ENCODE peak calls at places on chromosomes 3 and 15, in four cellular contexts. One of them, this sample, is unnamed.

GRCh38 chr3:122052968-122053367 is 2.2 kb upstream of the CD86 start:
- DNase-seq in OCI-LY7: peak
- DNase-seq in Peyer's patch: no peak
- DNase-seq in vagina: no peak
- DNase-seq in this sample: no peak

GRCh38 chr15:37040072-37040742 is 60.1 kb downstream of the MEIS2 start:
- DNase-seq in OCI-LY7: no peak
- DNase-seq in Peyer's patch: no peak
- DNase-seq in vagina: no peak
- DNase-seq in this sample: no peak

GRCh38 chr3:38125305-38126120 is 11.4 kb downstream of the ACAA1 start:
- DNase-seq in OCI-LY7: no peak
- DNase-seq in Peyer's patch: peak
- DNase-seq in vagina: no peak
- DNase-seq in this sample: no peak

GRCh38 chr3:99544819-99545281 is 93.5 kb upstream of the COL8A1 start:
- DNase-seq in OCI-LY7: no peak
- DNase-seq in Peyer's patch: no peak
- DNase-seq in vagina: no peak
- DNase-seq in this sample: no peak

GRCh38 chr3:99641984-99642383 is 3.6 kb downstream of the COL8A1 start:
- DNase-seq in OCI-LY7: no peak
- DNase-seq in Peyer's patch: no peak
- DNase-seq in vagina: no peak
- DNase-seq in this sample: no peak

GRCh38 chr3:108127301-108127988 is 36.6 kb upstream of the CD47 start:
- DNase-seq in OCI-LY7: peak
- DNase-seq in Peyer's patch: no peak
- DNase-seq in vagina: no peak
- DNase-seq in this sample: no peak

GRCh38 chr15:70976856-70977255 is 84.2 kb downstream of the LRRC49 start:
- DNase-seq in OCI-LY7: no peak
- DNase-seq in Peyer's patch: no peak
- DNase-seq in vagina: no peak
- DNase-seq in this sample: no peak

GRCh38 chr15:45664451-45664850 is 29.6 kb downstream of the SQOR start:
- DNase-seq in OCI-LY7: no peak
- DNase-seq in Peyer's patch: no peak
- DNase-seq in vagina: no peak
- DNase-seq in this sample: no peak

GRCh38 chr15:88454231-88454630 is 13.0 kb downstream of the MRPL46 start:
- DNase-seq in OCI-LY7: no peak
- DNase-seq in Peyer's patch: no peak
- DNase-seq in vagina: no peak
- DNase-seq in this sample: no peak

GRCh38 chr15:40243126-40243810 is 4.4 kb downstream of the PAK6 start:
- DNase-seq in OCI-LY7: peak
- DNase-seq in Peyer's patch: no peak
- DNase-seq in vagina: no peak
- DNase-seq in this sample: no peak

GRCh38 chr3:120272294-120272693 is 12.7 kb downstream of the GPR156 start:
- DNase-seq in OCI-LY7: no peak
- DNase-seq in Peyer's patch: no peak
- DNase-seq in vagina: no peak
- DNase-seq in this sample: no peak

GRCh38 chr3:160613661-160614060 is 48.3 kb upstream of the KPNA4 start:
- DNase-seq in OCI-LY7: no peak
- DNase-seq in Peyer's patch: no peak
- DNase-seq in vagina: no peak
- DNase-seq in this sample: no peak

GRCh38 chr3:46930176-46930944 is 46.2 kb downstream of the CCDC12 start:
- DNase-seq in OCI-LY7: peak
- DNase-seq in Peyer's patch: peak
- DNase-seq in vagina: no peak
- DNase-seq in this sample: no peak

GRCh38 chr3:195752538-195753331 is 32.0 kb downstream of the MUC20 start:
- DNase-seq in OCI-LY7: peak
- DNase-seq in Peyer's patch: peak
- DNase-seq in vagina: no peak
- DNase-seq in this sample: no peak

GRCh38 chr3:114418724-114419543 is 125.1 kb downstream of the TIGIT start:
- DNase-seq in OCI-LY7: peak
- DNase-seq in Peyer's patch: no peak
- DNase-seq in vagina: no peak
- DNase-seq in this sample: peak

DNA sequence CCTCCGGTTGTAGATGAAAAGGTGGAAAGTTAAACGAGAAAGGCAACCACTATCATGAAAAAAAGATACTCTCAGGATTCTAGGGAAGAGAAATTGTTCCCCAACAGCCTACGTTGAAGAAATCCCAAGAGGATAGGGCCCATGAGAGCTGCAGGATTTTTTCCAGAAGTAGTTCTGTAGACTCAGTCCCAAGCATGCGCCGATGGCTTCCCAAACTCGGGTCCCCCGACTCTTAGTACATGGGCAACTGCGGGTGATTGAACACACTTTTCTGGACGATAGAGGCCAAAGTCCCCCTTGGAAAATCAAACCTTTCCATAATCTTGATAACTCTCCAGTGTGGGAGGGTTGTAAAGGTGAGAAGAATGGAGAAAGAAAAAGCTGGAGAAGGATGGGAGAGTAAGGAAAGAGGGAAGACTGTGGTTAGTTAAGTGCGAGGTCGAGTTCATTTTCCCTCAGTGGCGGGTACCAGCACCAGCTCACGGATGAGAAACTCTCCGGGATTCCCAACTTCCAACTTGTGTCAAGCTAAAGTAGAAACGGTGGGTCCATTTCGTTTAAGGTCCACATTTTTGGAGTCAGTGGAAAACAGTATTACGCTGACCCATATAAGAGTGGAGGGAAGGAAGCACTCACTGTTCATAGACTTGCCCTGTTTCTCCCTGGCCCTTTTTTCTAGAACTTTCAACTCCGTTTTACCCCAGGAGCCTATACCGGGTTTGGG is 14.6 kb downstream of the ZIC1 start:
- DNase-seq in OCI-LY7: no peak
- DNase-seq in Peyer's patch: no peak
- DNase-seq in vagina: no peak
- DNase-seq in this sample: no peak
- H3K4me3 ChIP-seq in OCI-LY7: no peak
- H3K4me3 ChIP-seq in Peyer's patch: no peak
- H3K4me3 ChIP-seq in vagina: no peak
- H3K4me3 ChIP-seq in this sample: no peak

GRCh38 chr3:171168086-171168485 is 141.6 kb upstream of the SLC2A2 start:
- DNase-seq in OCI-LY7: no peak
- DNase-seq in Peyer's patch: no peak
- DNase-seq in vagina: no peak
- DNase-seq in this sample: peak
- TF ChIP-seq CTCF in OCI-LY7: peak
- TF ChIP-seq CTCF in Peyer's patch: peak
- TF ChIP-seq CTCF in vagina: no peak
- TF ChIP-seq CTCF in this sample: peak

GRCh38 chr3:71245052-71245488 is 338.5 kb downstream of the FOXP1 start:
- DNase-seq in OCI-LY7: no peak
- DNase-seq in Peyer's patch: no peak
- DNase-seq in vagina: no peak
- DNase-seq in this sample: no peak
- H3K4me3 ChIP-seq in OCI-LY7: no peak
- H3K4me3 ChIP-seq in Peyer's patch: no peak
- H3K4me3 ChIP-seq in vagina: peak
- H3K4me3 ChIP-seq in this sample: no peak

DNA sequence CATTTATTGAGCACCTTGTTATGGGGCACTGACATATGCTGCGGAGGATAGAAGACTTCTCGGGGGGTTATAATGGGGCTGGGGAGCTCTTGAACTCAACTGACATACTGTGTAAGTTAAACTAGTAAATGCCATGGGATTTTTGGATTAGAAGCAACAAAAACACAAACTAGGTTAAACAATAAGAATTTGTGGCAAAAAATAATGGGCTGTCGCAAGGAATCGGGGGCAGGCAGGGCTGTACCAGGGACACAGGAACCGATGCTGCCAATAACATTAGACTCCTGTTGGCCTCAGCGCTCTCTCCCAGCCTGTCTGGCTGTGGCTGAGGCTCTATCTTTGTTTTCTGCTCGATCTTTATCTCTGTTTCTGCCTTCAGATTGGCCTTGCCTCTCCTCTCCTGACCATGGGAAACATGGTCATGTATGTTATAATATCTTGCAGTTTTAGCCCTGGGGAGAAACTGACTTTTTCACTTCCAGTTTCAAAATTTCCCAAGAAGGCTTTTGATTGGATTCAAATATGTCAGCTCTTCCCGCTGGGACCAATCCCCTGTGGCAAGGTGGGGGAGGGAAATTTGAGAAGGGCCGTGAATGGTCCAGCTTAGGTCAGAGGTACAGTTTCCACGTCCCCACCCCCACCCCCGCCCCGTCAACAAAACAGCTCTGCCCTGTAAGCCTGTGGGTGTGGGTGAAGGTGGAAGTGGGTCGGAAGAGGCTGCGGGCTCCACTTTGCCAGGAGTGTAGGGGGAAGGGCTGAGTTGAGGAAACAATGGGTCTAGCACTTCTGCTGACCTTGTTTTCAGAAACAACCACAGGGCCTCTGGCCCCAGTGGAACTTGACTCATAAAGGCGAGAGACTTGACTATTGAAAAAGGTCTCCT is 161.0 kb upstream of the TBL1XR1 start:
- DNase-seq in OCI-LY7: peak
- DNase-seq in Peyer's patch: peak
- DNase-seq in vagina: peak
- DNase-seq in this sample: peak
- TF ChIP-seq CTCF in OCI-LY7: peak
- TF ChIP-seq CTCF in Peyer's patch: no peak
- TF ChIP-seq CTCF in vagina: no peak
- TF ChIP-seq CTCF in this sample: no peak

DNA sequence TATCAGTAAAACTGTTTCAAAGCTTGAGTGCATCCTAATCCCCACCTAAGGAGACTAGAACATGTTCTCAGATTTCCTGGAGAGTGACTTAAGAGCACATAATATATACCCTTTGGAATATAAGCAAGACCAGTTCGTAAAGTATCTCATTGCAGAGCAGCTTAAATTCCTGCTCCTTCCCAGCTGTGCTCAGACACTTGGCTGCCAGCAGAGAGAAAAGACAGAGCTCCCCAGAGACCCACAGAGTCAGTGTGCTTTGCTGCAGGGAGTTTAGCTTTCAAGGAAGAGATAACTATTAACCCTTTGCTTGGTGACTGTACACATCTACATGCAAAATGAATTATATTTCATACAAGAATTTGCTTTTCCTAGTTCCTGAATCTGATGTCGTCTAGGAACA is 338.1 kb upstream of the ARHGEF26 start:
- DNase-seq in OCI-LY7: no peak
- DNase-seq in Peyer's patch: no peak
- DNase-seq in vagina: no peak
- DNase-seq in this sample: no peak
- H3K4me3 ChIP-seq in OCI-LY7: no peak
- H3K4me3 ChIP-seq in Peyer's patch: no peak
- H3K4me3 ChIP-seq in vagina: no peak
- H3K4me3 ChIP-seq in this sample: no peak

GRCh38 chr3:132038198-132038825 is 3.5 kb upstream of the CPNE4 start:
- DNase-seq in OCI-LY7: peak
- DNase-seq in Peyer's patch: no peak
- DNase-seq in vagina: no peak
- DNase-seq in this sample: no peak
- TF ChIP-seq CTCF in OCI-LY7: peak
- TF ChIP-seq CTCF in Peyer's patch: no peak
- TF ChIP-seq CTCF in vagina: no peak
- TF ChIP-seq CTCF in this sample: peak

GRCh38 chr3:149221783-149222517 is at the start of gene CP:
- DNase-seq in OCI-LY7: no peak
- DNase-seq in Peyer's patch: no peak
- DNase-seq in vagina: no peak
- DNase-seq in this sample: peak
- H3K4me3 ChIP-seq in OCI-LY7: no peak
- H3K4me3 ChIP-seq in Peyer's patch: no peak
- H3K4me3 ChIP-seq in vagina: no peak
- H3K4me3 ChIP-seq in this sample: peak

DNA sequence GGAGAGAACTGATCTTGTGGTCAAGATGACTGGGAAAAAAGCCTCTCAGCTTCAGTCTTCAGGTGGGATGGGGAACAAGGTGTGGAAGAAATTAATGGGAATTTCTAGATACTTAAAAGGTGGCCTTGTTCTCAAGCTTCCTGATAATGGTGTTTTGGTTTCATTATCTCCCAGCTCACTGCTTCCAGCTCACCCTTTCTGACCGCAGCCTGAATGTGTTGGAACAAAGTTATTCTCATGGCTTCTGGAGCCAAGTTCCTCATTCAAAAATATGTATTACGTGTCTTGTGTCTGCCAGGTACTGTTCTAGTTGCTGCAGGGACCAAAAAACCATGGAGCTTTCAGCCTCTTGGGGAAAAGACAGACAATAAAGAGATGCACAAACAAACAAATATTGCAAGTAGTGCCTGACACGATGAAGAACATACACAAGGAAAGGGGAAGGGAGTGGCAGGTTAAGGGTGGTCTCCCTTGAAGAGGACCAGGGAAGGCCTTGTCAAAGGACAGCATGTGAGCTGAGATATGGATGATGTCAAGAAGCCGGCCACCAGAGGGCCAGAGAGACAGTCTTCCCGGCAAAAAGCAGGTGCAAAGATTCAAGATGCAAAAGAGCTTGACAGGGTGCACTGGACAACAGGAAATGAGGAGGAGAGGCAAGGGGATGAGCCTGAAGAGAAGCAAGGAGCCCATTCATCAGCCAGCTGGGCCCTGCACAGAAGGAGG is 35.5 kb downstream of the ARRDC4 start:
- DNase-seq in OCI-LY7: peak
- DNase-seq in Peyer's patch: peak
- DNase-seq in vagina: no peak
- DNase-seq in this sample: no peak
- TF ChIP-seq CTCF in OCI-LY7: peak
- TF ChIP-seq CTCF in Peyer's patch: peak
- TF ChIP-seq CTCF in vagina: no peak
- TF ChIP-seq CTCF in this sample: peak

GRCh38 chr15:44102675-44103254 is 92.3 kb downstream of the FRMD5 start:
- DNase-seq in OCI-LY7: no peak
- DNase-seq in Peyer's patch: no peak
- DNase-seq in vagina: no peak
- DNase-seq in this sample: peak
- H3K4me3 ChIP-seq in OCI-LY7: no peak
- H3K4me3 ChIP-seq in Peyer's patch: no peak
- H3K4me3 ChIP-seq in vagina: no peak
- H3K4me3 ChIP-seq in this sample: no peak

DNA sequence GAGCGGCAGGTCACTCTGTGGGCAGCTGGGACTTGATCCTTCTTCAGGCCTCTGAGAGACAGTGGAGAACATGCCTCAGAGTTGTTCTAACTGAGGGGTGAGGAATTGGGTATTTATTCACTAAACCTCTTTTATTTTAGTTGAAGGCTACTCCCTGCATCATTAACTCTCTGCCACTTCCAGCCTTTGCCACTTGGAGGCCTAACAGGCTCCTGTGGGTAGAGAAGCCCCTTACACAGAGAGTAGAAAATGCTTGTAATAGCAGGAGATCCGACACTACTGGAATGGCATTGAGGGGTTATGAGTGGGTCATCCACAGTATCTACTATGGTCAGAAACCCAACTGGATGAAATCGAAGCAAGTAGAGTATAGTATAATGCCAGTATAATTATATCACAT is 81.7 kb downstream of the RYR3 start:
- DNase-seq in OCI-LY7: no peak
- DNase-seq in Peyer's patch: no peak
- DNase-seq in vagina: no peak
- DNase-seq in this sample: no peak
- TF ChIP-seq CTCF in OCI-LY7: peak
- TF ChIP-seq CTCF in Peyer's patch: no peak
- TF ChIP-seq CTCF in vagina: no peak
- TF ChIP-seq CTCF in this sample: peak

This sample was measured in epithelial cell of proximal tubule.